ENCODE peak calls at places on chromosomes 12 and 14, in four cellular contexts. X is SK-N-SH, U is HepG2, N is K562. J is an unnamed sample.

GRCh38 chr14:105335735-105336476 is 21.4 kb downstream of the PACS2 start:
- DNase-seq in X (no peak), U (no peak), N (no peak), J (no peak)

GRCh38 chr12:54996235-54996634 is 11.7 kb upstream of the TESPA1 start:
- DNase-seq in X (no peak), U (no peak), N (no peak), J (no peak)

GRCh38 chr14:68210729-68211299 is 391.2 kb downstream of the RAD51B start:
- DNase-seq in X (no peak), U (peak; percentile 39), N (peak; percentile 32), J (no peak)

GRCh38 chr12:96250119-96250685 is 56.0 kb downstream of the ELK3 start:
- DNase-seq in X (no peak), U (no peak), N (no peak), J (no peak)

GRCh38 chr14:91985521-91986255 is 38.2 kb upstream of the FBLN5 start:
- DNase-seq in X (no peak), U (no peak), N (no peak), J (no peak)

GRCh38 chr14:52351191-52351560 is 37.1 kb downstream of the PTGER2 start:
- DNase-seq in X (no peak), U (no peak), N (no peak), J (no peak)

GRCh38 chr14:31935406-31935805 is 141.7 kb upstream of the ARHGAP5 start:
- DNase-seq in X (no peak), U (peak; percentile 79), N (no peak), J (no peak)

GRCh38 chr12:73863541-73863940 is 674.1 kb upstream of the ATXN7L3B start:
- DNase-seq in X (no peak), U (no peak), N (no peak), J (peak; percentile 21)

GRCh38 chr12:109330282-109330681 is 17.4 kb upstream of the MYO1H start:
- DNase-seq in X (no peak), U (no peak), N (no peak), J (no peak)

GRCh38 chr12:94783862-94784261 is 133.5 kb upstream of the TMCC3 start:
- DNase-seq in X (no peak), U (no peak), N (no peak), J (no peak)

GRCh38 chr12:6635375-6635855 is 344 bp downstream of the LPAR5 start:
- DNase-seq in X (peak; percentile 73), U (no peak), N (peak; percentile 42), J (no peak)

GRCh38 chr12:88958153-88958552 is 377.9 kb upstream of the KITLG start:
- DNase-seq in X (no peak), U (peak; percentile 46), N (no peak), J (no peak)

GRCh38 chr14:93980464-93981201 is 4.3 kb upstream of the ASB2 start:
- DNase-seq in X (no peak), U (no peak), N (no peak), J (no peak)

GRCh38 chr12:109513977-109514376 is 36.5 kb downstream of the UBE3B start:
- DNase-seq in X (no peak), U (no peak), N (no peak), J (no peak)

GRCh38 chr14:93970589-93970966 is 5.8 kb downstream of the ASB2 start:
- DNase-seq in X (peak; percentile 56), U (peak; percentile 52), N (no peak), J (peak; percentile 33)

GRCh38 chr12:104684884-104685283 is 228.1 kb downstream of the CHST11 start:
- DNase-seq in X (no peak), U (no peak), N (no peak), J (no peak)

GRCh38 chr12:79927772-79928474 is 7.0 kb downstream of the PPP1R12A start:
- DNase-seq in X (no peak), U (no peak), N (no peak), J (no peak)

GRCh38 chr14:20327005-20327869 is 5.8 kb downstream of the CCNB1IP1 start:
- DNase-seq in X (peak; percentile 55), U (peak; percentile 79), N (no peak), J (peak; percentile 58)

GRCh38 chr12:14950421-14950820 is 11.0 kb downstream of the ARHGDIB start:
- DNase-seq in X (no peak), U (no peak), N (no peak), J (no peak)

GRCh38 chr14:83162351-83162929 is 1628.8 kb upstream of the SEL1L start:
- DNase-seq in X (no peak), U (no peak), N (no peak), J (no peak)

GRCh38 chr12:121128908-121129704 is 3.6 kb upstream of the P2RX7 start:
- DNase-seq in X (peak; percentile 29), U (peak; percentile 78), N (peak; percentile 87), J (no peak)

GRCh38 chr14:61476737-61477410 is 155.5 kb downstream of the PRKCH start:
- DNase-seq in X (peak; percentile 36), U (no peak), N (no peak), J (no peak)

GRCh38 chr14:104281768-104282301 is 143.4 kb downstream of the KIF26A start:
- DNase-seq in X (no peak), U (no peak), N (no peak), J (no peak)

GRCh38 chr12:27076930-27077329 is 5.4 kb downstream of the C12orf71 start:
- DNase-seq in X (no peak), U (no peak), N (no peak), J (no peak)

GRCh38 chr12:91406920-91407341 is 224.3 kb upstream of the DCN start:
- DNase-seq in X (no peak), U (no peak), N (no peak), J (peak; percentile 13)

GRCh38 chr12:30763053-30763452 is 8.3 kb upstream of the CAPRIN2 start:
- DNase-seq in X (no peak), U (peak; percentile 77), N (peak; percentile 31), J (no peak)

GRCh38 chr14:53367631-53368030 is 214.5 kb upstream of the DDHD1 start:
- DNase-seq in X (no peak), U (no peak), N (no peak), J (no peak)

GRCh38 chr12:12439636-12440035 is 82.8 kb downstream of the BORCS5 start:
- DNase-seq in X (no peak), U (peak; percentile 87), N (no peak), J (no peak)
- TF ChIP-seq MAX in X (no peak), U (no peak), N (no peak), J (no peak)

GRCh38 chr12:122265931-122266771 is at the start of gene VPS33A:
- DNase-seq in X (peak; percentile 96), U (peak; percentile 94), N (peak; percentile 97), J (peak; percentile 97)
- TF ChIP-seq REST in X (peak; percentile 60), U (peak; percentile 76), N (peak; percentile 43), J (no peak)

GRCh38 chr14:88166616-88167015 is 156.5 kb downstream of the KCNK10 start:
- DNase-seq in X (no peak), U (no peak), N (no peak), J (no peak)
- TF ChIP-seq ELF1 in X (no peak), U (no peak), N (no peak), J (no peak)

GRCh38 chr12:53866727-53867126 is 71.9 kb upstream of the HOXC13 start:
- DNase-seq in X (no peak), U (no peak), N (no peak), J (no peak)

GRCh38 chr12:53870122-53870521 is 68.5 kb upstream of the HOXC13 start:
- DNase-seq in X (no peak), U (no peak), N (no peak), J (no peak)

GRCh38 chr12:53869500-53869899 is 69.1 kb upstream of the HOXC13 start:
- DNase-seq in X (no peak), U (peak; percentile 50), N (no peak), J (no peak)

GRCh38 chr12:53868516-53868986 is 70.1 kb upstream of the HOXC13 start:
- DNase-seq in X (no peak), U (no peak), N (no peak), J (no peak)

GRCh38 chr12:53867216-53868012 is 71.2 kb upstream of the HOXC13 start:
- DNase-seq in X (no peak), U (peak; percentile 14), N (peak; percentile 27), J (no peak)
- TF ChIP-seq MAX in X (no peak), U (no peak), N (no peak), J (no peak)

GRCh38 chr14:101965145-101965531 is 765 bp downstream of the DYNC1H1 start:
- DNase-seq in X (peak; percentile 79), U (peak; percentile 54), N (peak; percentile 11), J (peak; percentile 27)
- TF ChIP-seq REST in X (no peak), U (no peak), N (no peak), J (no peak)

GRCh38 chr12:2682301-2683282 is 112.2 kb upstream of the FKBP4 start:
- DNase-seq in X (peak; percentile 49), U (peak; percentile 59), N (no peak), J (peak; percentile 26)
- TF ChIP-seq ELF1 in X (no peak), U (no peak), N (no peak), J (no peak)

DNA sequence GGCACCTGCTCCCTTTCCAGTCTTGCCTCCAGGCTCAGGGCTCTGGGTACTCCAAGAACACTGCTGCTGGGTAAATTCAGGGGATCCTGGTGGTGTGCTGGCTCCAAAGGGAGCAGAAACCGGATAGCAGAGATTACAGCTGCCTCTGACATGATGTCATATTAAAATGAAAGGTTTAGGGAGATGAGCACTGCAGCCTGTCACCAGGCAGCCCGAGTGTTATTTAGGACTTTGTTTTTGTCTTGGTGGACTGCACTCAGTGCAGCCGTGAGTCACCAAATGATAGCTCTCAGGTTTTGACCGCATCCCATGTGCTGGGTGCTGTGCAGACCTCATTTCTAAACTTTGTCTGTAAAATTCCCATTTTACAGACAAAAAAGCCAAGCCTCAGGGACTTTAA is 266.0 kb upstream of the CRY1 start:
- DNase-seq in X (no peak), U (no peak), N (no peak), J (no peak)
- TF ChIP-seq MAX in X (no peak), U (no peak), N (no peak), J (no peak)

GRCh38 chr12:116141110-116141832 is 136.2 kb downstream of the MED13L start:
- DNase-seq in X (peak; percentile 27), U (no peak), N (no peak), J (no peak)
- TF ChIP-seq REST in X (no peak), U (no peak), N (no peak), J (no peak)

J was measured in HCT116.